ENCODE peak calls at places on chromosomes 12 and 14, in five cellular contexts. S, D, G, I and O are unnamed samples.
A peak's percentile ranks its signal among the peaks of the same experiment; 100 is the strongest.

GRCh38 chr12:89250648-89251047 is 101.7 kb downstream of the DUSP6 start:
- DNase-seq in G (no peak), I (no peak), D (no peak), S (no peak), O (no peak)

GRCh38 chr12:76142305-76142704 is 57.8 kb upstream of the NAP1L1 start:
- DNase-seq in D (no peak), G (no peak), S (no peak), I (no peak), O (no peak)

GRCh38 chr14:101010293-101010692 is 106.8 kb upstream of the RTL1 start:
- DNase-seq in I (peak; percentile 16), G (no peak), D (no peak), S (no peak), O (no peak)

GRCh38 chr12:2691340-2692111 is 103.2 kb upstream of the FKBP4 start:
- DNase-seq in D (peak; percentile 72), I (peak; percentile 73), S (no peak), G (no peak), O (peak; percentile 36)

GRCh38 chr12:92363295-92364146 is 217.9 kb upstream of the BTG1 start:
- DNase-seq in D (no peak), G (peak; percentile 45), S (peak; percentile 45), I (no peak), O (peak; percentile 39)

GRCh38 chr14:74275265-74275841 is 27.4 kb downstream of the ABCD4 start:
- DNase-seq in D (no peak), I (no peak), S (no peak), G (no peak), O (no peak)

GRCh38 chr12:120290541-120291312 is 976 bp downstream of the RNU4-2 start:
- DNase-seq in G (peak; percentile 67), I (peak; percentile 71), S (peak; percentile 48), D (peak; percentile 30), O (peak; percentile 60)

GRCh38 chr12:71627438-71628002 is 36.1 kb downstream of the ZFC3H1 start:
- DNase-seq in D (no peak), G (no peak), I (no peak), S (no peak), O (no peak)

GRCh38 chr14:24430682-24431568 is 1.2 kb downstream of the KHNYN start:
- DNase-seq in G (peak; percentile 51), I (no peak), D (peak; percentile 10), S (peak; percentile 70), O (peak; percentile 71)

GRCh38 chr12:94457331-94457730 is 2.3 kb downstream of the CEP83 start:
- DNase-seq in S (no peak), D (no peak), G (no peak), I (no peak), O (no peak)

GRCh38 chr14:99548285-99548684 is 55.7 kb downstream of the CCDC85C start:
- DNase-seq in G (no peak), I (no peak), D (no peak), S (no peak), O (no peak)

GRCh38 chr14:70886421-70887206 is 20.6 kb upstream of the PCNX1 start:
- DNase-seq in G (no peak), I (no peak), S (no peak), D (no peak), O (no peak)

GRCh38 chr14:100409016-100409385 is 85.9 kb downstream of the SLC25A47 start:
- DNase-seq in D (no peak), G (no peak), S (no peak), I (no peak), O (no peak)

GRCh38 chr12:133108150-133108549 is 21.9 kb downstream of the ZNF891 start:
- DNase-seq in G (no peak), S (no peak), D (no peak), I (no peak), O (no peak)
- H3K9me3 ChIP-seq in G (peaks cover 48% of the 10 kb centered on the region), S (peaks cover 38% of the 10 kb centered on the region), D (peaks cover 86% of the 10 kb centered on the region), I (peaks cover 86% of the 10 kb centered on the region), O (peaks cover 30% of the 10 kb centered on the region)

DNA sequence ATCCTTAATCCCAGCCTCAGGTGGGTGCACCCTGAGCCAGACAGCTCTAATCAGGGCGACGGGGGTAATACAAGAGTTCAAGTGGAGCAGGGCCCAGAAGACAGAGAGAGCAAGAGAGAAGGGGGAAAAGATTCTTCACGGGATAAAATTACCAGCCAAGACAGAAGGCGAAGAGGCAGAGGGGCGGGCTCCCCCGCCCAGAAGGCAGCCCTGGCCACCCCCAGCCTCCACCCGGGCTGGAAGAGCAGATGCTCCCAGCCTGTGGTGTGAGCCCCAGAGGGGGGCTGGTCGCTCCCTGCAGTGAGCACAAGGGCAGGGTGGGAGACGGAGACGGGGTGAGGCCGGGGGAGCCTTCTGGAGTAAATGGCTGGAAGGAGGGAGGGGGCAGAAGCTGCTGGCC is 1035.6 kb downstream of the VRK1 start:
- DNase-seq in S (no peak), D (no peak), G (no peak), I (no peak), O (no peak)
- H3K9me3 ChIP-seq in S (no peaks in the 10 kb centered on the region), D (no peaks in the 10 kb centered on the region), G (no peaks in the 10 kb centered on the region), I (no peaks in the 10 kb centered on the region), O (no peaks in the 10 kb centered on the region)

GRCh38 chr12:116568203-116568602 is 9.0 kb downstream of the MAP1LC3B2 start:
- DNase-seq in D (no peak), S (no peak), I (no peak), G (no peak), O (no peak)

GRCh38 chr12:116564080-116564479 is 4.9 kb downstream of the MAP1LC3B2 start:
- DNase-seq in D (no peak), I (no peak), G (no peak), S (no peak), O (no peak)

GRCh38 chr12:116563262-116563661 is 4.1 kb downstream of the MAP1LC3B2 start:
- DNase-seq in D (no peak), S (no peak), I (no peak), G (no peak), O (no peak)

GRCh38 chr12:116562090-116562489 is 2.9 kb downstream of the MAP1LC3B2 start:
- DNase-seq in G (no peak), S (no peak), I (no peak), D (no peak), O (no peak)

DNA sequence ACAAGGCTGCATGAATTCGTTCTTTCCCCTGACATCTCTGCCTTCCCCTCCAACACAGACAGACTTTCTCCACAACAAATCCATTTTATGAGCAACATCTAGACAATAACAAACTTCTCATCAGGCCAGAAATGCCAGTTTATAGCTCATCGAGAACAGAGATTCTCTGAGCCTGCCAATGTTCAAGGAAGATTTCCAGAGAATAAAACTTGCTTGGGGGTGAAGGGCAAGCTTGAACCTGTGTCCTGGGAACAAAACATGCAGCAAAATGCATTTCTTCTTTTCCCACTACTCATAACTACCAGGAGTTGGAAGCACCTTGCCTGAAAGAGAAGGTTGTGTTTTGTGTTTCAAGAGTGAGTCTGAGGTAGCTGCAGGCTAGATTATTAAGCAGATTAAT is 6.8 kb downstream of the MAP1LC3B2 start:
- DNase-seq in D (no peak), S (no peak), G (no peak), I (no peak), O (no peak)
- H3K9me3 ChIP-seq in D (peaks cover 12% of the 10 kb centered on the region), S (no peaks in the 10 kb centered on the region), G (no peaks in the 10 kb centered on the region), I (no peaks in the 10 kb centered on the region), O (no peaks in the 10 kb centered on the region)

GRCh38 chr14:105879503-105879866 is 353.1 kb downstream of the TMEM121 start:
- DNase-seq in D (no peak), G (no peak), S (peak; percentile 22), I (no peak), O (no peak)
- H3K9me3 ChIP-seq in D (peaks cover 14% of the 10 kb centered on the region), G (no peaks in the 10 kb centered on the region), S (no peaks in the 10 kb centered on the region), I (peaks cover 65% of the 10 kb centered on the region), O (no peaks in the 10 kb centered on the region)

GRCh38 chr14:20198991-20199390 is 8.3 kb downstream of the OR11G2 start:
- DNase-seq in S (no peak), I (no peak), G (no peak), D (no peak), O (no peak)
- H3K9me3 ChIP-seq in S (no peaks in the 10 kb centered on the region), I (peaks cover 82% of the 10 kb centered on the region), G (no peaks in the 10 kb centered on the region), D (peaks cover 48% of the 10 kb centered on the region), O (no peaks in the 10 kb centered on the region)

GRCh38 chr14:59490756-59491155 is 6.4 kb downstream of the JKAMP start:
- DNase-seq in G (no peak), S (no peak), D (no peak), I (no peak), O (no peak)

GRCh38 chr14:59492419-59492818 is 8.1 kb downstream of the JKAMP start:
- DNase-seq in S (no peak), D (no peak), G (no peak), I (no peak), O (no peak)
- H3K9me3 ChIP-seq in S (no peaks in the 10 kb centered on the region), D (no peaks in the 10 kb centered on the region), G (no peaks in the 10 kb centered on the region), I (no peaks in the 10 kb centered on the region), O (no peaks in the 10 kb centered on the region)

DNA sequence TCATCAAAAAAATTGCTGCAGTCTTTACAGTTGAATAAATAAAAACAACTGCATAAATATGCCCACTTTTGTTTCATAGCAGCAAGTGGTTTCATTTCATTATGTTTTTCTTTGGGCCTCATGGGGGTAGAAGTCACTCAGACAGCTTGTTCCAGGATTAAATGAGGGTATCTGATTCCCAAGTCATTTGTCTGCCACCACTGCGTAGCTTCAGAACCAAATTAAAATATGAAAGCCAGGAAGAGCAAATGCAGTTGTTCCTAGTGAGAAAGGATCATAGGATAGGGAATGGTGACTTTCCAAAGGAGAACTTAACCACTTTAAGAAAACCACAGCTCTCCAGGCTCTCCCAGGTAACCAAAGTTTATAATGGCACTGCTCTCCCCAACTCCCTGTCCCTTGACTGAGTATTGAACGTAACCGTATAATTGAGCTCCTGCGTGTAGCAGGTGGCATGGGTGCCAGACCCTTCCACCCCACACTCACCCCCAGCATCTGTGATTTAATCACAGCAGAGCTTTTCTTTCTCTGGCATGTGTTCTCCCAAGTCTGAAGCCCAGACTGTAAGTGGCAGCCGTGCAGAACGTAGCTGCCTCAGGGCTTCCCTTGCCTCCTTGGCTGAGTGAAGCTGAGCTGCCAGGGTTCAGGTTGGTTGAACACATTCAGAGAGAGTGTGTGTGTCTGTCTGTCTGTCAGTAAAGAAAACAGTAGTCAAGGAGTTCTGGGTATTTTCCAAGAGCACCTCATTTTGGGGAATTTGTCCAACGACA is 11.3 kb upstream of the KCNH3 start:
- DNase-seq in D (no peak), I (no peak), S (no peak), G (no peak), O (no peak)
- H3K9me3 ChIP-seq in D (no peaks in the 10 kb centered on the region), I (no peaks in the 10 kb centered on the region), S (no peaks in the 10 kb centered on the region), G (no peaks in the 10 kb centered on the region), O (no peaks in the 10 kb centered on the region)

GRCh38 chr12:109241936-109242335 is 67.1 kb downstream of the FOXN4 start:
- DNase-seq in G (no peak), D (no peak), S (no peak), I (no peak), O (no peak)

GRCh38 chr12:109240365-109240764 is 68.7 kb downstream of the FOXN4 start:
- DNase-seq in D (no peak), G (no peak), S (no peak), I (no peak), O (no peak)

GRCh38 chr12:109239691-109240090 is 69.4 kb downstream of the FOXN4 start:
- DNase-seq in S (no peak), I (no peak), G (no peak), D (no peak), O (no peak)

GRCh38 chr12:109236257-109236656 is 72.8 kb downstream of the FOXN4 start:
- DNase-seq in I (no peak), S (no peak), D (no peak), G (no peak), O (no peak)

GRCh38 chr12:109239179-109239578 is 69.9 kb downstream of the FOXN4 start:
- DNase-seq in D (no peak), S (no peak), G (no peak), I (no peak), O (no peak)
- H3K9me3 ChIP-seq in D (no peaks in the 10 kb centered on the region), S (no peaks in the 10 kb centered on the region), G (no peaks in the 10 kb centered on the region), I (no peaks in the 10 kb centered on the region), O (no peaks in the 10 kb centered on the region)